ENCODE peak calls at places on chromosomes 4 and X, in six cellular contexts. One of them, this sample, is unnamed.
A peak's percentile ranks its signal among the peaks of the same experiment; 100 is the strongest.

GRCh38 chrX:151734446-151734845 is at the start of gene CNGA2:
- DNase-seq in K562: no peak
- DNase-seq in HCT116: no peak
- DNase-seq in SK-N-SH: no peak
- DNase-seq in HepG2: no peak
- DNase-seq in GM12878: no peak
- DNase-seq in this sample: no peak

GRCh38 chr4:41882622-41883347 is 52.4 kb upstream of the TMEM33 start:
- DNase-seq in K562: peak; percentile 84
- DNase-seq in HCT116: no peak
- DNase-seq in SK-N-SH: peak; percentile 90
- DNase-seq in HepG2: no peak
- DNase-seq in GM12878: no peak
- DNase-seq in this sample: no peak

GRCh38 chr4:79920454-79920853 is 152.6 kb downstream of the ANTXR2 start:
- DNase-seq in K562: no peak
- DNase-seq in HCT116: no peak
- DNase-seq in SK-N-SH: no peak
- DNase-seq in HepG2: no peak
- DNase-seq in GM12878: no peak
- DNase-seq in this sample: no peak

GRCh38 chrX:121863976-121864375 is 816.6 kb downstream of the GLUD2 start:
- DNase-seq in K562: no peak
- DNase-seq in HCT116: no peak
- DNase-seq in SK-N-SH: no peak
- DNase-seq in HepG2: no peak
- DNase-seq in GM12878: no peak
- DNase-seq in this sample: no peak

GRCh38 chr4:123807866-123808265 is 411.3 kb downstream of the SPRY1 start:
- DNase-seq in K562: no peak
- DNase-seq in HCT116: no peak
- DNase-seq in SK-N-SH: no peak
- DNase-seq in HepG2: no peak
- DNase-seq in GM12878: no peak
- DNase-seq in this sample: no peak

GRCh38 chr4:107721436-107722090 is 1.5 kb upstream of the PAPSS1 start:
- DNase-seq in K562: no peak
- DNase-seq in HCT116: no peak
- DNase-seq in SK-N-SH: no peak
- DNase-seq in HepG2: no peak
- DNase-seq in GM12878: no peak
- DNase-seq in this sample: no peak

GRCh38 chr4:139957108-139957464 is 196.9 kb downstream of the MAML3 start:
- DNase-seq in K562: no peak
- DNase-seq in HCT116: no peak
- DNase-seq in SK-N-SH: no peak
- DNase-seq in HepG2: no peak
- DNase-seq in GM12878: no peak
- DNase-seq in this sample: no peak

GRCh38 chrX:1909419-1910206 is 294.8 kb downstream of the ASMT start:
- DNase-seq in K562: no peak
- DNase-seq in HCT116: no peak
- DNase-seq in SK-N-SH: no peak
- DNase-seq in HepG2: no peak
- DNase-seq in GM12878: no peak
- DNase-seq in this sample: no peak

GRCh38 chr4:156870861-156871260 is 100.7 kb downstream of the PDGFC start:
- DNase-seq in K562: no peak
- DNase-seq in HCT116: no peak
- DNase-seq in SK-N-SH: no peak
- DNase-seq in HepG2: no peak
- DNase-seq in GM12878: no peak
- DNase-seq in this sample: no peak

GRCh38 chr4:105715692-105716278 is 7.2 kb downstream of the GSTCD start:
- DNase-seq in K562: peak; percentile 36
- DNase-seq in HCT116: peak; percentile 13
- DNase-seq in SK-N-SH: peak; percentile 17
- DNase-seq in HepG2: peak; percentile 28
- DNase-seq in GM12878: no peak
- DNase-seq in this sample: no peak

GRCh38 chrX:65921363-65921762 is 118.5 kb downstream of the VSIG4 start:
- DNase-seq in K562: no peak
- DNase-seq in HCT116: no peak
- DNase-seq in SK-N-SH: no peak
- DNase-seq in HepG2: no peak
- DNase-seq in GM12878: no peak
- DNase-seq in this sample: no peak

GRCh38 chrX:15525664-15526416 is 25.2 kb downstream of the BMX start:
- DNase-seq in K562: no peak
- DNase-seq in HCT116: no peak
- DNase-seq in SK-N-SH: no peak
- DNase-seq in HepG2: no peak
- DNase-seq in GM12878: no peak
- DNase-seq in this sample: no peak

GRCh38 chr4:150310159-150310895 is 232.1 kb downstream of the DCLK2 start:
- DNase-seq in K562: no peak
- DNase-seq in HCT116: no peak
- DNase-seq in SK-N-SH: no peak
- DNase-seq in HepG2: no peak
- DNase-seq in GM12878: no peak
- DNase-seq in this sample: no peak

GRCh38 chr4:20381005-20381404 is 129.3 kb downstream of the SLIT2 start:
- DNase-seq in K562: no peak
- DNase-seq in HCT116: no peak
- DNase-seq in SK-N-SH: no peak
- DNase-seq in HepG2: no peak
- DNase-seq in GM12878: no peak
- DNase-seq in this sample: no peak

GRCh38 chrX:34918856-34919255 is 23.7 kb upstream of the FAM47B start:
- DNase-seq in K562: no peak
- DNase-seq in HCT116: no peak
- DNase-seq in SK-N-SH: peak; percentile 12
- DNase-seq in HepG2: peak; percentile 9
- DNase-seq in GM12878: no peak
- DNase-seq in this sample: no peak

GRCh38 chr4:42018451-42018850 is 28.1 kb downstream of the SLC30A9 start:
- DNase-seq in K562: no peak
- DNase-seq in HCT116: no peak
- DNase-seq in SK-N-SH: peak; percentile 44
- DNase-seq in HepG2: no peak
- DNase-seq in GM12878: no peak
- DNase-seq in this sample: no peak

GRCh38 chr4:8414377-8414776 is 26.1 kb downstream of the ACOX3 start:
- DNase-seq in K562: no peak
- DNase-seq in HCT116: no peak
- DNase-seq in SK-N-SH: no peak
- DNase-seq in HepG2: no peak
- DNase-seq in GM12878: no peak
- DNase-seq in this sample: no peak

GRCh38 chrX:31209005-31209612 is 137.3 kb upstream of the FTHL17 start:
- DNase-seq in K562: no peak
- DNase-seq in HCT116: no peak
- DNase-seq in SK-N-SH: no peak
- DNase-seq in HepG2: no peak
- DNase-seq in GM12878: no peak
- DNase-seq in this sample: no peak

GRCh38 chr4:4914965-4915845 is 55.7 kb downstream of the MSX1 start:
- DNase-seq in K562: no peak
- DNase-seq in HCT116: no peak
- DNase-seq in SK-N-SH: no peak
- DNase-seq in HepG2: no peak
- DNase-seq in GM12878: no peak
- DNase-seq in this sample: no peak

GRCh38 chr4:4913628-4914027 is 54.2 kb downstream of the MSX1 start:
- DNase-seq in K562: no peak
- DNase-seq in HCT116: no peak
- DNase-seq in SK-N-SH: no peak
- DNase-seq in HepG2: no peak
- DNase-seq in GM12878: no peak
- DNase-seq in this sample: no peak

GRCh38 chr4:4913147-4913561 is 53.7 kb downstream of the MSX1 start:
- DNase-seq in K562: no peak
- DNase-seq in HCT116: no peak
- DNase-seq in SK-N-SH: no peak
- DNase-seq in HepG2: no peak
- DNase-seq in GM12878: no peak
- DNase-seq in this sample: no peak

GRCh38 chr4:4912155-4912554 is 52.7 kb downstream of the MSX1 start:
- DNase-seq in K562: no peak
- DNase-seq in HCT116: no peak
- DNase-seq in SK-N-SH: no peak
- DNase-seq in HepG2: no peak
- DNase-seq in GM12878: no peak
- DNase-seq in this sample: no peak

GRCh38 chr4:4914059-4914820 is 54.8 kb downstream of the MSX1 start:
- DNase-seq in K562: no peak
- DNase-seq in HCT116: no peak
- DNase-seq in SK-N-SH: no peak
- DNase-seq in HepG2: no peak
- DNase-seq in GM12878: no peak
- DNase-seq in this sample: peak; percentile 7
- H3K27me3 ChIP-seq in K562: no peaks in the 10 kb centered on the region
- H3K27me3 ChIP-seq in HCT116: peaks cover 4% of the 10 kb centered on the region
- H3K27me3 ChIP-seq in SK-N-SH: no peaks in the 10 kb centered on the region
- H3K27me3 ChIP-seq in HepG2: no peaks in the 10 kb centered on the region
- H3K27me3 ChIP-seq in GM12878: peaks cover 3% of the 10 kb centered on the region
- H3K27me3 ChIP-seq in this sample: no peaks in the 10 kb centered on the region

GRCh38 chrX:103565752-103566151 is 19.6 kb upstream of the TCEAL4 start:
- DNase-seq in K562: no peak
- DNase-seq in HCT116: no peak
- DNase-seq in SK-N-SH: no peak
- DNase-seq in HepG2: no peak
- DNase-seq in GM12878: no peak
- DNase-seq in this sample: no peak
- TF ChIP-seq SIN3A in K562: no peak
- TF ChIP-seq SIN3A in HCT116: no peak
- TF ChIP-seq SIN3A in SK-N-SH: no peak
- TF ChIP-seq SIN3A in HepG2: no peak
- TF ChIP-seq SIN3A in GM12878: no peak
- TF ChIP-seq SIN3A in this sample: no peak

GRCh38 chrX:78886550-78886949 is 58.6 kb upstream of the P2RY10 start:
- DNase-seq in K562: no peak
- DNase-seq in HCT116: no peak
- DNase-seq in SK-N-SH: peak; percentile 5
- DNase-seq in HepG2: no peak
- DNase-seq in GM12878: peak; percentile 5
- DNase-seq in this sample: peak; percentile 0
- TF ChIP-seq CTCF in K562: no peak
- TF ChIP-seq CTCF in HCT116: no peak
- TF ChIP-seq CTCF in SK-N-SH: peak; percentile 64
- TF ChIP-seq CTCF in HepG2: peak; percentile 18
- TF ChIP-seq CTCF in GM12878: peak; percentile 47
- TF ChIP-seq CTCF in this sample: peak; percentile 38

GRCh38 chrX:68835468-68835867 is 6.6 kb downstream of the EFNB1 start:
- DNase-seq in K562: no peak
- DNase-seq in HCT116: no peak
- DNase-seq in SK-N-SH: no peak
- DNase-seq in HepG2: no peak
- DNase-seq in GM12878: no peak
- DNase-seq in this sample: no peak
- H3K27me3 ChIP-seq in K562: no peaks in the 10 kb centered on the region
- H3K27me3 ChIP-seq in HCT116: no peaks in the 10 kb centered on the region
- H3K27me3 ChIP-seq in SK-N-SH: peaks cover 7% of the 10 kb centered on the region
- H3K27me3 ChIP-seq in HepG2: no peaks in the 10 kb centered on the region
- H3K27me3 ChIP-seq in GM12878: no peaks in the 10 kb centered on the region
- H3K27me3 ChIP-seq in this sample: no peaks in the 10 kb centered on the region

GRCh38 chr4:1544861-1545275 is 138.6 kb upstream of the NKX1-1 start:
- DNase-seq in K562: no peak
- DNase-seq in HCT116: no peak
- DNase-seq in SK-N-SH: no peak
- DNase-seq in HepG2: no peak
- DNase-seq in GM12878: no peak
- DNase-seq in this sample: no peak
- TF ChIP-seq SIN3A in K562: no peak
- TF ChIP-seq SIN3A in HCT116: no peak
- TF ChIP-seq SIN3A in SK-N-SH: no peak
- TF ChIP-seq SIN3A in HepG2: no peak
- TF ChIP-seq SIN3A in GM12878: no peak
- TF ChIP-seq SIN3A in this sample: no peak

GRCh38 chrX:17697191-17697590 is 40.1 kb upstream of the SCML1 start:
- DNase-seq in K562: no peak
- DNase-seq in HCT116: no peak
- DNase-seq in SK-N-SH: no peak
- DNase-seq in HepG2: peak; percentile 56
- DNase-seq in GM12878: no peak
- DNase-seq in this sample: no peak
- TF ChIP-seq CTCF in K562: no peak
- TF ChIP-seq CTCF in HCT116: no peak
- TF ChIP-seq CTCF in SK-N-SH: no peak
- TF ChIP-seq CTCF in HepG2: peak; percentile 69
- TF ChIP-seq CTCF in GM12878: no peak
- TF ChIP-seq CTCF in this sample: no peak

GRCh38 chrX:43467608-43468234 is 188.4 kb upstream of the MAOA start:
- DNase-seq in K562: peak; percentile 7
- DNase-seq in HCT116: no peak
- DNase-seq in SK-N-SH: no peak
- DNase-seq in HepG2: peak; percentile 4
- DNase-seq in GM12878: no peak
- DNase-seq in this sample: no peak

GRCh38 chrX:43474321-43474720 is 181.8 kb upstream of the MAOA start:
- DNase-seq in K562: no peak
- DNase-seq in HCT116: peak; percentile 24
- DNase-seq in SK-N-SH: no peak
- DNase-seq in HepG2: no peak
- DNase-seq in GM12878: no peak
- DNase-seq in this sample: no peak

GRCh38 chrX:43469391-43470054 is 186.6 kb upstream of the MAOA start:
- DNase-seq in K562: no peak
- DNase-seq in HCT116: no peak
- DNase-seq in SK-N-SH: no peak
- DNase-seq in HepG2: no peak
- DNase-seq in GM12878: no peak
- DNase-seq in this sample: no peak
- H3K27me3 ChIP-seq in K562: no peaks in the 10 kb centered on the region
- H3K27me3 ChIP-seq in HCT116: no peaks in the 10 kb centered on the region
- H3K27me3 ChIP-seq in SK-N-SH: no peaks in the 10 kb centered on the region
- H3K27me3 ChIP-seq in HepG2: no peaks in the 10 kb centered on the region
- H3K27me3 ChIP-seq in GM12878: no peaks in the 10 kb centered on the region
- H3K27me3 ChIP-seq in this sample: no peaks in the 10 kb centered on the region

This sample was measured in Panc1.